ENCODE peak calls at places on chromosomes 12 and 14, in ten cellular contexts. One of them, this sample, is unnamed.

GRCh38 chr14:93054876-93055275 is 60.8 kb downstream of the ITPK1 start:
- DNase-seq in iPS DF 6.9: no peak
- DNase-seq in activated naive CD4-positive, alpha-beta T cell: no peak
- DNase-seq in non-pigmented ciliary epithelial cell: no peak
- DNase-seq in NCI-H146: no peak
- DNase-seq in renal cortical epithelial cell: no peak
- DNase-seq in hypothalamus: no peak
- DNase-seq in Karpas-422: no peak
- DNase-seq in pancreas: no peak
- DNase-seq in fibroblast of mammary gland: no peak
- DNase-seq in this sample: no peak

GRCh38 chr12:102483466-102483865 is 3.1 kb upstream of the IGF1 start:
- DNase-seq in iPS DF 6.9: no peak
- DNase-seq in activated naive CD4-positive, alpha-beta T cell: no peak
- DNase-seq in non-pigmented ciliary epithelial cell: no peak
- DNase-seq in NCI-H146: no peak
- DNase-seq in renal cortical epithelial cell: no peak
- DNase-seq in hypothalamus: no peak
- DNase-seq in Karpas-422: peak
- DNase-seq in pancreas: no peak
- DNase-seq in fibroblast of mammary gland: no peak
- DNase-seq in this sample: no peak

GRCh38 chr14:34496679-34497513 is 34.9 kb upstream of the SPTSSA start:
- DNase-seq in iPS DF 6.9: peak
- DNase-seq in activated naive CD4-positive, alpha-beta T cell: no peak
- DNase-seq in non-pigmented ciliary epithelial cell: peak
- DNase-seq in NCI-H146: no peak
- DNase-seq in renal cortical epithelial cell: peak
- DNase-seq in hypothalamus: peak
- DNase-seq in Karpas-422: no peak
- DNase-seq in pancreas: peak
- DNase-seq in fibroblast of mammary gland: peak
- DNase-seq in this sample: peak

GRCh38 chr12:31234053-31234835 is 91.7 kb downstream of the SINHCAF start:
- DNase-seq in iPS DF 6.9: no peak
- DNase-seq in activated naive CD4-positive, alpha-beta T cell: no peak
- DNase-seq in non-pigmented ciliary epithelial cell: no peak
- DNase-seq in NCI-H146: peak
- DNase-seq in renal cortical epithelial cell: no peak
- DNase-seq in hypothalamus: no peak
- DNase-seq in Karpas-422: no peak
- DNase-seq in pancreas: no peak
- DNase-seq in fibroblast of mammary gland: no peak
- DNase-seq in this sample: peak

GRCh38 chr14:64580451-64580850 is 30.7 kb downstream of the PPP1R36 start:
- DNase-seq in iPS DF 6.9: no peak
- DNase-seq in activated naive CD4-positive, alpha-beta T cell: no peak
- DNase-seq in non-pigmented ciliary epithelial cell: no peak
- DNase-seq in NCI-H146: no peak
- DNase-seq in renal cortical epithelial cell: peak
- DNase-seq in hypothalamus: no peak
- DNase-seq in Karpas-422: no peak
- DNase-seq in pancreas: no peak
- DNase-seq in fibroblast of mammary gland: no peak
- DNase-seq in this sample: no peak

GRCh38 chr14:20327005-20327869 is 5.8 kb downstream of the CCNB1IP1 start:
- DNase-seq in iPS DF 6.9: no peak
- DNase-seq in activated naive CD4-positive, alpha-beta T cell: no peak
- DNase-seq in non-pigmented ciliary epithelial cell: no peak
- DNase-seq in NCI-H146: peak
- DNase-seq in renal cortical epithelial cell: peak
- DNase-seq in hypothalamus: no peak
- DNase-seq in Karpas-422: peak
- DNase-seq in pancreas: no peak
- DNase-seq in fibroblast of mammary gland: peak
- DNase-seq in this sample: no peak

GRCh38 chr12:111846016-111846415 is 4.0 kb downstream of the MAPKAPK5 start:
- DNase-seq in iPS DF 6.9: no peak
- DNase-seq in activated naive CD4-positive, alpha-beta T cell: no peak
- DNase-seq in non-pigmented ciliary epithelial cell: no peak
- DNase-seq in NCI-H146: no peak
- DNase-seq in renal cortical epithelial cell: no peak
- DNase-seq in hypothalamus: no peak
- DNase-seq in Karpas-422: no peak
- DNase-seq in pancreas: no peak
- DNase-seq in fibroblast of mammary gland: peak
- DNase-seq in this sample: no peak

GRCh38 chr12:130463818-130464663 is 126.4 kb downstream of the PIWIL1 start:
- DNase-seq in iPS DF 6.9: no peak
- DNase-seq in activated naive CD4-positive, alpha-beta T cell: no peak
- DNase-seq in non-pigmented ciliary epithelial cell: no peak
- DNase-seq in NCI-H146: no peak
- DNase-seq in renal cortical epithelial cell: no peak
- DNase-seq in hypothalamus: no peak
- DNase-seq in Karpas-422: no peak
- DNase-seq in pancreas: no peak
- DNase-seq in fibroblast of mammary gland: no peak
- DNase-seq in this sample: no peak

GRCh38 chr14:74190910-74191575 is 48.2 kb upstream of the VSX2 start:
- DNase-seq in iPS DF 6.9: no peak
- DNase-seq in activated naive CD4-positive, alpha-beta T cell: no peak
- DNase-seq in non-pigmented ciliary epithelial cell: no peak
- DNase-seq in NCI-H146: no peak
- DNase-seq in renal cortical epithelial cell: no peak
- DNase-seq in hypothalamus: no peak
- DNase-seq in Karpas-422: no peak
- DNase-seq in pancreas: no peak
- DNase-seq in fibroblast of mammary gland: peak
- DNase-seq in this sample: no peak

This sample was measured in posterior cingulate gyrus.